ENCODE peak calls at places on chromosomes 13 and 19, in ten cellular contexts. A is cardiac muscle cell; N is heart right ventricle; P is uterus; T is CD4-positive, alpha-beta memory T cell; W is astrocyte; I is A549; O is lung; D is Panc1; X is naive thymus-derived CD4-positive, alpha-beta T cell. F is an unnamed sample.
A peak's percentile ranks its signal among the peaks of the same experiment; 100 is the strongest.

GRCh38 chr19:10797078-10797477 is 38.9 kb downstream of the TMED1 start:
- DNase-seq in A (no peak), N (no peak), P (no peak), T (peak; percentile 58), W (no peak), I (no peak), O (no peak), D (no peak), X (no peak), F (peak; percentile 60)

GRCh38 chr19:2446390-2446789 is 10.4 kb downstream of the LMNB2 start:
- DNase-seq in A (no peak), N (no peak), P (no peak), T (no peak), W (no peak), I (no peak), O (no peak), D (no peak), X (peak; percentile 60), F (peak; percentile 22)

GRCh38 chr19:2080336-2080988 is 15.7 kb downstream of the MOB3A start:
- DNase-seq in A (no peak), N (no peak), P (no peak), T (no peak), W (no peak), I (no peak), O (peak; percentile 60), D (no peak), X (no peak), F (no peak)

GRCh38 chr19:41697198-41697855 is 9.3 kb upstream of the CEACAM7 start:
- DNase-seq in A (no peak), N (no peak), P (no peak), T (no peak), W (no peak), I (no peak), O (no peak), D (no peak), X (no peak), F (no peak)

GRCh38 chr19:49339364-49340068 is 4.3 kb downstream of the CD37 start:
- DNase-seq in A (peak; percentile 95), N (peak; percentile 88), P (peak; percentile 89), T (no peak), W (peak; percentile 84), I (no peak), O (peak; percentile 90), D (no peak), X (no peak), F (no peak)

GRCh38 chr19:15282311-15282705 is 50.0 kb downstream of the BRD4 start:
- DNase-seq in A (no peak), N (no peak), P (no peak), T (no peak), W (no peak), I (no peak), O (no peak), D (no peak), X (no peak), F (no peak)

GRCh38 chr19:5804516-5805464 is at the start of gene NRTN:
- DNase-seq in A (peak; percentile 71), N (no peak), P (no peak), T (no peak), W (no peak), I (no peak), O (no peak), D (no peak), X (peak; percentile 38), F (peak; percentile 33)

GRCh38 chr13:37906880-37907279 is 37.3 kb upstream of the TRPC4 start:
- DNase-seq in A (no peak), N (no peak), P (no peak), T (no peak), W (no peak), I (no peak), O (no peak), D (no peak), X (no peak), F (no peak)

GRCh38 chr19:1400281-1401137 is 833 bp downstream of the GAMT start:
- DNase-seq in A (peak; percentile 80), N (peak; percentile 73), P (no peak), T (no peak), W (no peak), I (peak; percentile 42), O (no peak), D (no peak), X (no peak), F (no peak)

GRCh38 chr19:13848811-13849241 is 28.1 kb upstream of the NANOS3 start:
- DNase-seq in A (no peak), N (no peak), P (no peak), T (no peak), W (no peak), I (peak; percentile 74), O (no peak), D (no peak), X (no peak), F (no peak)

GRCh38 chr13:39712626-39713025 is 57.2 kb downstream of the COG6 start:
- DNase-seq in A (no peak), N (no peak), P (no peak), T (no peak), W (no peak), I (no peak), O (no peak), D (no peak), X (no peak), F (no peak)
- H3K27ac ChIP-seq in A (no peak overlapping the region), N (no peak overlapping the region), P (no peak overlapping the region), T (no peak overlapping the region), W (no peak overlapping the region), I (no peak overlapping the region), O (no peak overlapping the region), D (no peak overlapping the region), X (no peak overlapping the region), F (no peak overlapping the region)

GRCh38 chr19:19461671-19462622 is 53.4 kb downstream of the TSSK6 start:
- DNase-seq in A (peak; percentile 96), N (peak; percentile 68), P (peak; percentile 57), T (no peak), W (peak; percentile 27), I (no peak), O (peak; percentile 51), D (no peak), X (no peak), F (no peak)

GRCh38 chr19:19463348-19464117 is 51.8 kb downstream of the TSSK6 start:
- DNase-seq in A (no peak), N (no peak), P (peak; percentile 63), T (no peak), W (peak; percentile 78), I (no peak), O (no peak), D (no peak), X (no peak), F (no peak)

GRCh38 chr19:19466201-19466600 is 49.1 kb downstream of the TSSK6 start:
- DNase-seq in A (no peak), N (no peak), P (no peak), T (no peak), W (no peak), I (no peak), O (no peak), D (no peak), X (no peak), F (no peak)

GRCh38 chr19:19465436-19466070 is 49.8 kb downstream of the TSSK6 start:
- DNase-seq in A (no peak), N (no peak), P (no peak), T (no peak), W (no peak), I (no peak), O (no peak), D (no peak), X (no peak), F (no peak)

DNA sequence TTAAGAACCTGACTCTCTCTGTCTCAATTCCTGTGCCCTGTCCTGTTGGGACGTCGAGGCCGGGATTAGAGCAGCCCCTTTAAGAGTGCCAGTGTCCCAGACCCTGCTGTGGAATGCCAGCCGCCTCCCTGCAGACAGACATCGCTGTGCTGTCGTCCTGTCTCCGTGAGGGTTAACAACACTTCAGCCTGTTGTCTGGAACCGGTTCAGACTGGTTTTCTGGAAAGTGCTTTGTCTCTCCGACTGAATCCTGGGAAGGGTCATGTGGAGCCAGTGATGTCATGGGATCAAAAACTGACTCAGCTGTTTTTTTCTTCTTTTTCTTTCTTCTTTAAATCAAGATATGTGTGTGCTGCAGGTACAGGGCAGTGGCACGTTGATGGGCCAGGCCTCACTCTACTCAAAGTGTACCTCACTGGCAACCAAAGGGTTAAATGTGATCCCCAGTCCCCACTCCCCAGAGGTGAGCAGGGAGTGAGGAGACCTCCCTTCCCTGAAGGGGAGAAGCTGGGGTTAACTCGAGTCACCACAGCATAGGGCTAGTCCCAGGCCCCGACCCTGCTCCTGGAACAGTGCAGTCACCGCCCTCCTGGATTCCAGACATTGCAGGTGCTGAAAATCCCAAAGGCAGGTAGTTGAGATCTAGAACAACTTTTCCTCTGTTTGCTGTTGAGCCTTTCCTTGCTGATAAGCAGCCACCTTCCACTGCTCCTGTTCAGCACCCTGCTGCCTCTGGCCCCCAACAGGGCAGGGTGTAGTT is 50.8 kb downstream of the TSSK6 start:
- DNase-seq in A (peak; percentile 76), N (no peak), P (no peak), T (no peak), W (peak; percentile 62), I (no peak), O (no peak), D (no peak), X (no peak), F (no peak)
- H3K4me1 ChIP-seq in A (peaks cover 49% of the 10 kb centered on the region), N (peaks cover 55% of the 10 kb centered on the region), P (no peaks in the 10 kb centered on the region), T (peaks cover 54% of the 10 kb centered on the region), W (peaks cover 49% of the 10 kb centered on the region), I (peaks cover 6% of the 10 kb centered on the region), O (peaks cover 40% of the 10 kb centered on the region), D (peaks cover 7% of the 10 kb centered on the region), X (peaks cover 46% of the 10 kb centered on the region), F (peaks cover 42% of the 10 kb centered on the region)

GRCh38 chr13:78787189-78787588 is 128.2 kb upstream of the OBI1 start:
- DNase-seq in A (no peak), N (no peak), P (no peak), T (no peak), W (no peak), I (no peak), O (no peak), D (no peak), X (no peak), F (peak; percentile 1)
- H3K27ac ChIP-seq in A (no peak overlapping the region), N (no peak overlapping the region), P (no peak overlapping the region), T (no peak overlapping the region), W (no peak overlapping the region), I (no peak overlapping the region), O (no peak overlapping the region), D (no peak overlapping the region), X (no peak overlapping the region), F (no peak overlapping the region)

GRCh38 chr19:55674459-55674840 is 576 bp upstream of the EPN1 start:
- DNase-seq in A (no peak), N (no peak), P (no peak), T (no peak), W (no peak), I (no peak), O (no peak), D (no peak), X (no peak), F (no peak)
- H3K4me1 ChIP-seq in A (peaks cover 13% of the 10 kb centered on the region), N (peaks cover 55% of the 10 kb centered on the region), P (peaks cover 7% of the 10 kb centered on the region), T (peaks cover 59% of the 10 kb centered on the region), W (peaks cover 28% of the 10 kb centered on the region), I (peaks cover 60% of the 10 kb centered on the region), O (peaks cover 11% of the 10 kb centered on the region), D (peaks cover 77% of the 10 kb centered on the region), X (peaks cover 26% of the 10 kb centered on the region), F (peaks cover 43% of the 10 kb centered on the region)

GRCh38 chr13:42277618-42278276 is 5.8 kb downstream of the AKAP11 start:
- DNase-seq in A (no peak), N (no peak), P (no peak), T (no peak), W (peak; percentile 23), I (no peak), O (no peak), D (no peak), X (no peak), F (no peak)
- H3K27ac ChIP-seq in A (no peak overlapping the region), N (no peak overlapping the region), P (no peak overlapping the region), T (peak overlapping the region; percentile 22), W (no peak overlapping the region), I (no peak overlapping the region), O (no peak overlapping the region), D (no peak overlapping the region), X (no peak overlapping the region), F (peak overlapping the region; percentile 98)